ENCODE peak calls at places on chromosomes 7 and 10, in ten cellular contexts. O is body of pancreas, C is PC-9, S is right lobe of liver, Q is mammary epithelial cell, Y is right cardiac atrium, X is uterus, T is fibroblast of lung, W is tibial nerve, U is aorta. G is an unnamed sample.

GRCh38 chr10:6141296-6142151 is 52.7 kb downstream of the RBM17 start:
- DNase-seq in O (no peak), C (peak; percentile 22), S (no peak), Q (peak; percentile 67), Y (no peak), X (no peak), T (peak; percentile 90), W (no peak), U (peak; percentile 83), G (peak; percentile 76)

GRCh38 chr10:57362811-57363210 is 904.9 kb downstream of the IPMK start:
- DNase-seq in O (no peak), C (no peak), S (no peak), Q (no peak), Y (no peak), X (no peak), T (no peak), W (no peak), U (no peak), G (no peak)

GRCh38 chr7:155268211-155268610 is 29.5 kb upstream of the INSIG1 start:
- DNase-seq in O (no peak), C (no peak), S (no peak), Q (no peak), Y (no peak), X (no peak), T (no peak), W (no peak), U (peak; percentile 67), G (no peak)

GRCh38 chr7:101315336-101315735 is 6.3 kb downstream of the IFT22 start:
- DNase-seq in O (peak; percentile 52), C (peak; percentile 21), S (no peak), Q (no peak), Y (no peak), X (no peak), T (peak; percentile 27), W (no peak), U (no peak), G (no peak)

GRCh38 chr10:119120875-119121274 is 17.0 kb downstream of the DENND10 start:
- DNase-seq in O (no peak), C (no peak), S (no peak), Q (no peak), Y (no peak), X (no peak), T (no peak), W (no peak), U (no peak), G (no peak)

GRCh38 chr10:26215534-26215922 is 1.0 kb upstream of the GAD2 start:
- DNase-seq in O (no peak), C (no peak), S (no peak), Q (no peak), Y (no peak), X (no peak), T (no peak), W (no peak), U (no peak), G (no peak)

GRCh38 chr10:80324086-80324485 is 32.5 kb downstream of the DYDC1 start:
- DNase-seq in O (no peak), C (no peak), S (peak; percentile 35), Q (peak; percentile 4), Y (no peak), X (no peak), T (peak; percentile 21), W (no peak), U (no peak), G (no peak)

GRCh38 chr7:74134117-74134539 is 40.0 kb upstream of the EIF4H start:
- DNase-seq in O (no peak), C (no peak), S (no peak), Q (peak; percentile 11), Y (no peak), X (no peak), T (peak; percentile 54), W (no peak), U (no peak), G (no peak)

GRCh38 chr10:124689911-124690498 is 54.2 kb downstream of the FAM53B start:
- DNase-seq in O (no peak), C (no peak), S (peak; percentile 10), Q (no peak), Y (no peak), X (no peak), T (no peak), W (no peak), U (peak; percentile 67), G (no peak)

GRCh38 chr10:27743736-27744477 is 1.7 kb downstream of the MKX start:
- DNase-seq in O (no peak), C (no peak), S (no peak), Q (peak; percentile 20), Y (no peak), X (peak; percentile 16), T (no peak), W (no peak), U (no peak), G (no peak)

GRCh38 chr7:137335814-137336213 is 7.7 kb downstream of the PTN start:
- DNase-seq in O (no peak), C (peak; percentile 8), S (no peak), Q (peak; percentile 64), Y (no peak), X (no peak), T (peak; percentile 60), W (no peak), U (no peak), G (no peak)

GRCh38 chr7:38632411-38632810 is 1.2 kb upstream of the AMPH start:
- DNase-seq in O (no peak), C (no peak), S (no peak), Q (no peak), Y (no peak), X (no peak), T (no peak), W (no peak), U (no peak), G (no peak)

GRCh38 chr7:148849393-148850098 is 34.5 kb downstream of the EZH2 start:
- DNase-seq in O (no peak), C (no peak), S (no peak), Q (no peak), Y (no peak), X (no peak), T (no peak), W (no peak), U (no peak), G (no peak)

GRCh38 chr7:105408791-105409410 is 20.2 kb upstream of the SRPK2 start:
- DNase-seq in O (no peak), C (no peak), S (no peak), Q (no peak), Y (no peak), X (no peak), T (no peak), W (no peak), U (no peak), G (no peak)

GRCh38 chr7:3082831-3083230 is 39.2 kb upstream of the CARD11 start:
- DNase-seq in O (no peak), C (no peak), S (no peak), Q (no peak), Y (no peak), X (no peak), T (no peak), W (no peak), U (no peak), G (no peak)

DNA sequence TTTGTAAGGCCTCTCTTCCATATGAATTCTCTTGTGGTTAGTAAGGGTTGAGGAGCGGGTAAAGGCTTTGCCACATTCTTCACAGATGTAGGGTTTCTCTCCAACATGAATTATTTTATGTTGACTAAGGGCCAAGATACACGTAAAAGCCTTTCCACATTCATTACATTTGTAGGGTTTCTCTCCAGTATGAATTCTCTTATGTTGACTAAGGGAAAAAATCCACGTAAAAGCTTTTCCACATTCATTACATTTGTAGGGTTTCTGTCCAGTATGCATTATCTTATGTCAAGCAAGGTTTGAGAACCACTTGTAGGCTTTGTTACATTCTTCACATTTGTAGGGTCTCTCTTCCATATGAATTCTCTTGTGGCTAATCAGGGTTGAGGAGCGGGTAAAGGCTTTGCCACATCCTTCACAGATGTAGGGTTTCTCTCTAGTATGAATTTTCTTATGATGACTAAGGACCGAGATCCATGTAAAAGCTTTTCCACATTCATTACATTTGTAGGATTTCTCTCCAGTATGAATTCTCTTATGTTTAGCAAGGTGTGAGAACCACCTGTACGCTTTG is 493.0 kb downstream of the ZNF479 start:
- DNase-seq in O (no peak), C (no peak), S (no peak), Q (no peak), Y (no peak), X (no peak), T (no peak), W (no peak), U (no peak), G (no peak)
- H3K9me3 ChIP-seq in O (no peaks in the 10 kb centered on the region), C (peaks cover 61% of the 10 kb centered on the region), S (peaks cover 16% of the 10 kb centered on the region), Q (peaks cover 58% of the 10 kb centered on the region), Y (peaks cover 10% of the 10 kb centered on the region), X (no peaks in the 10 kb centered on the region), T (no peaks in the 10 kb centered on the region), W (peaks cover 81% of the 10 kb centered on the region), U (peaks cover 9% of the 10 kb centered on the region), G (peaks cover 10% of the 10 kb centered on the region)

GRCh38 chr10:81541517-81541916 is 333.5 kb upstream of the NRG3 start:
- DNase-seq in O (no peak), C (no peak), S (no peak), Q (no peak), Y (no peak), X (no peak), T (no peak), W (no peak), U (no peak), G (no peak)
- H3K27ac ChIP-seq in O (no peak overlapping the region), C (no peak overlapping the region), S (no peak overlapping the region), Q (no peak overlapping the region), Y (no peak overlapping the region), X (no peak overlapping the region), T (no peak overlapping the region), W (no peak overlapping the region), U (no peak overlapping the region), G (no peak overlapping the region)

DNA sequence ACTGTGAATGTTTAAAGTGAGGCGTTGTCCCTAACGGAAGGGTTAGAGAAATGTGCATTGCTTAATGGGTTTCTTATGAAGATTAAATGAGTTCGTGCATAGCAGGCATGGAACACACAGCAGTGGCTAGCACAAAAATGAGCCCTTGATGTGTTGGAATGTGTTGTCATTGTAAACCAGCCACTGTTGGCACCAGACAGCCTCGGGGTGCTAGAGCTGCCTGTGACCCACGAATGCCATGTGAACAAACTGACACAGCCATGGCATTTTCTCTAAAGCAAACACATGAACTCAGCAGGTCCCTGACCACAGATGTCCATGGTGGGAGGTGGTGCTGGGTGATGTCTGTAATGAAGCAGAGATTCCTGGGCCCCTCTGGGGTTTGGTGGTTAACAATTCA is 111.1 kb upstream of the DPP6 start:
- DNase-seq in O (no peak), C (no peak), S (no peak), Q (no peak), Y (no peak), X (no peak), T (no peak), W (no peak), U (no peak), G (no peak)
- H3K9me3 ChIP-seq in O (no peaks in the 10 kb centered on the region), C (no peaks in the 10 kb centered on the region), S (no peaks in the 10 kb centered on the region), Q (peaks cover 26% of the 10 kb centered on the region), Y (no peaks in the 10 kb centered on the region), X (no peaks in the 10 kb centered on the region), T (no peaks in the 10 kb centered on the region), W (no peaks in the 10 kb centered on the region), U (peaks cover 1% of the 10 kb centered on the region), G (no peaks in the 10 kb centered on the region)

DNA sequence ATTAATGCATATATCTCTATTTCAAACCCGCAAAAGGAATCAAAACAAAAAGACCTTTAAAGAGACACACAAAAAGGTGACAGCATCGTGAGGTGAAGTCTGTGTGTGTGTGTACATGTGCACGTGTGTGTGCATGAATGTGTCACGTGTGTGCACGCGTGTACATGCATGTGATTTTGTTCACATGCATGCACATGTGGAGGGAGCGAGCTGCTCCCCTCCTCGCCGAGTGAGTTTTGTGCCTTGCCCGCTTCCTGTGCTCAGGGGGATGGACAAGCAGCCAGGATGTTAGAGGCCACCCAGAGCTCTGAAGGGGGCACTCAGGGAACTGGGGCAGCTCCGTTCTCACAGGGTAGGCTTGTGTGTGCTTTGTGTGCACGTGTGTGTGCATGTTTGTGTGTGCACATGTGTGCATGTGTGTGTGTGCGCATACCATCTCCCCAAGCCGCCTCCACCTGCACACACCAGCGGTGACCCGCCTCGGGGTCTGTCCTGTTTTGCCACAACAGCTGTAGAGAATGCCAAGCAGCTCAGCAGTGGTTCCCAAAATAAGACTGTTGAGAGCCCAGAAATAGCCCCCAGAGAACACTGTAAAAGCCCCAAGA is 191.2 kb downstream of the PTPRN2 start:
- DNase-seq in O (no peak), C (no peak), S (no peak), Q (no peak), Y (no peak), X (no peak), T (no peak), W (no peak), U (peak; percentile 52), G (no peak)
- H3K27ac ChIP-seq in O (no peak overlapping the region), C (no peak overlapping the region), S (no peak overlapping the region), Q (no peak overlapping the region), Y (no peak overlapping the region), X (no peak overlapping the region), T (no peak overlapping the region), W (no peak overlapping the region), U (no peak overlapping the region), G (no peak overlapping the region)

G was measured in kidney.